ENCODE peak calls at places on chromosome 19, in six cellular contexts. D is PC-3, P is HCT116, F is neural progenitor cell, Y is MM.1S, O is SK-N-SH. Z is an unnamed sample.

GRCh38 chr19:41699968-41700323 is 8.5 kb upstream of the CEACAM5 start:
- DNase-seq in D (no peak), P (no peak), F (no peak), Y (no peak), O (no peak), Z (no peak)

GRCh38 chr19:6739884-6740588 is 556 bp downstream of the TRIP10 start:
- DNase-seq in D (no peak), P (no peak), F (peak; percentile 74), Y (peak; percentile 25), O (peak; percentile 78), Z (peak; percentile 57)

GRCh38 chr19:41785653-41786052 is 10.7 kb upstream of the CEACAM3 start:
- DNase-seq in D (peak; percentile 83), P (peak; percentile 80), F (peak; percentile 76), Y (peak; percentile 77), O (peak; percentile 76), Z (peak; percentile 71)

GRCh38 chr19:39858541-39858940 is 12.4 kb upstream of the FBL start:
- DNase-seq in D (no peak), P (no peak), F (peak; percentile 75), Y (no peak), O (no peak), Z (no peak)

GRCh38 chr19:5621311-5621944 is 1.1 kb downstream of the SAFB2 start:
- DNase-seq in D (no peak), P (no peak), F (no peak), Y (no peak), O (no peak), Z (no peak)

GRCh38 chr19:47377801-47378200 is 28.7 kb downstream of the DHX34 start:
- DNase-seq in D (no peak), P (no peak), F (no peak), Y (no peak), O (no peak), Z (no peak)

GRCh38 chr19:32289566-32290210 is 55.7 kb upstream of the ZNF507 start:
- DNase-seq in D (no peak), P (no peak), F (no peak), Y (no peak), O (no peak), Z (no peak)

GRCh38 chr19:29882719-29883105 is 59.3 kb upstream of the URI1 start:
- DNase-seq in D (no peak), P (no peak), F (no peak), Y (no peak), O (no peak), Z (no peak)

GRCh38 chr19:5046339-5047039 is 77.6 kb downstream of the KDM4B start:
- DNase-seq in D (peak; percentile 99), P (no peak), F (no peak), Y (no peak), O (no peak), Z (peak; percentile 88)

GRCh38 chr19:55437410-55437809 is 5.7 kb downstream of the SHISA7 start:
- DNase-seq in D (peak; percentile 83), P (peak; percentile 40), F (peak; percentile 90), Y (peak; percentile 48), O (no peak), Z (peak; percentile 76)

GRCh38 chr19:41927810-41928192 is 448 bp downstream of the ERFL start:
- DNase-seq in D (no peak), P (no peak), F (peak; percentile 64), Y (no peak), O (peak; percentile 79), Z (no peak)

GRCh38 chr19:18205180-18205915 is 1.5 kb upstream of the RAB3A start:
- DNase-seq in D (peak; percentile 50), P (no peak), F (peak; percentile 77), Y (peak; percentile 80), O (peak; percentile 77), Z (peak; percentile 92)

GRCh38 chr19:54275951-54276350 is 5.0 kb downstream of the LILRB2 start:
- DNase-seq in D (no peak), P (no peak), F (no peak), Y (no peak), O (no peak), Z (no peak)

DNA sequence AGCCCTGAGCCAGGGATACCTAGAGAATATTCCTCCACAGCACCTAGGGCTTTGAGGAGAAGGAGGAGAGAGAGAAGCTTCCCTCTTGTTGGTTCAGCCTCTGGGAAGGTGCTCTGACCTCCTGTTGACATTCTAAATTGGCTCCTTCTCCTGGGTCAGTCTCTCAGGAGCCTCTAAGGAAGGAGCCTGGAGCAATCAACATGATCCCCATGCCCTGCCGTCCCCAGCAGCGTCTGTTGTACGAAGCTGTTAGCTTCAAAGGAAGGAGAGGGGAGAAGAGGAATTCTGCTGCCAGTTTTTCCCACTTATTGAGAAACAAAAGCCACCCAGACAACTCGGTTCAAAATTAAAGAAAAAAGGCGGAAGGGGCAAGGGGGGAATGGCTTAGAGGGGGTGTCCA is 116.4 kb upstream of the CACNA1A start:
- DNase-seq in D (no peak), P (no peak), F (peak; percentile 56), Y (no peak), O (no peak), Z (no peak)
- H3K27ac ChIP-seq in D (no peak overlapping the region), P (no peak overlapping the region), F (no peak overlapping the region), Y (no peak overlapping the region), O (peak overlapping the region; percentile 62), Z (no peak overlapping the region)

DNA sequence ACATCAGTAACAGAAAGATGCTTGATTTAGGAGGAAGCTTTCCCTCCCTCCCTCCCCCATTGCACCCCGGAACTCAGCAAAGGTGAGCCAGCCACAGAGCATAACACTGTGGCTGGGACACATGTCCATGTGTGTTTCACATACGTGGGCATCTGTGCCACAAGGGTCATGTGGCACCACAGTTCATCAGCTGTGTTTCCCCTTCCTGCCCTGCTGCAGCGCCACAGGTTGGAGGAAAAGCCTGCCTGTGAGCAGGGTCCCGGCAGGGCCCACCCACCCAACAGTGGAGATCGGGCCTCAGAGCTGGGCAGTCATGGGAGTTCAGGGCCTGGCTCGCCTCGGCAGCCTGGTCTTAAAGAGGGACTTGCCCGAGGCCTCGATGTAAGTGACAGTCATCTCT is 2.8 kb downstream of the ACP5 start:
- DNase-seq in D (no peak), P (no peak), F (no peak), Y (no peak), O (no peak), Z (no peak)
- TF ChIP-seq EZH2phosphoT487 in D (no peak), P (no peak), F (no peak), Y (no peak), O (no peak), Z (no peak)

GRCh38 chr19:33292595-33293254 is 9.6 kb downstream of the CEBPA start:
- DNase-seq in D (peak; percentile 21), P (no peak), F (no peak), Y (no peak), O (no peak), Z (peak; percentile 80)

GRCh38 chr19:33294058-33294798 is 8.1 kb downstream of the CEBPA start:
- DNase-seq in D (no peak), P (no peak), F (no peak), Y (no peak), O (no peak), Z (no peak)

GRCh38 chr19:33291623-33292534 is 10.5 kb downstream of the CEBPA start:
- DNase-seq in D (no peak), P (no peak), F (no peak), Y (no peak), O (no peak), Z (no peak)

GRCh38 chr19:33290956-33291622 is 11.2 kb downstream of the CEBPA start:
- DNase-seq in D (peak; percentile 82), P (no peak), F (no peak), Y (no peak), O (no peak), Z (peak; percentile 15)

GRCh38 chr19:33293255-33294057 is 8.9 kb downstream of the CEBPA start:
- DNase-seq in D (peak; percentile 75), P (no peak), F (no peak), Y (no peak), O (no peak), Z (peak; percentile 94)
- H3K9ac ChIP-seq in D (peak overlapping the region; percentile 32), P (no peak overlapping the region), F (no peak overlapping the region), Y (no peak overlapping the region), O (no peak overlapping the region), Z (peak overlapping the region; percentile 71)

DNA sequence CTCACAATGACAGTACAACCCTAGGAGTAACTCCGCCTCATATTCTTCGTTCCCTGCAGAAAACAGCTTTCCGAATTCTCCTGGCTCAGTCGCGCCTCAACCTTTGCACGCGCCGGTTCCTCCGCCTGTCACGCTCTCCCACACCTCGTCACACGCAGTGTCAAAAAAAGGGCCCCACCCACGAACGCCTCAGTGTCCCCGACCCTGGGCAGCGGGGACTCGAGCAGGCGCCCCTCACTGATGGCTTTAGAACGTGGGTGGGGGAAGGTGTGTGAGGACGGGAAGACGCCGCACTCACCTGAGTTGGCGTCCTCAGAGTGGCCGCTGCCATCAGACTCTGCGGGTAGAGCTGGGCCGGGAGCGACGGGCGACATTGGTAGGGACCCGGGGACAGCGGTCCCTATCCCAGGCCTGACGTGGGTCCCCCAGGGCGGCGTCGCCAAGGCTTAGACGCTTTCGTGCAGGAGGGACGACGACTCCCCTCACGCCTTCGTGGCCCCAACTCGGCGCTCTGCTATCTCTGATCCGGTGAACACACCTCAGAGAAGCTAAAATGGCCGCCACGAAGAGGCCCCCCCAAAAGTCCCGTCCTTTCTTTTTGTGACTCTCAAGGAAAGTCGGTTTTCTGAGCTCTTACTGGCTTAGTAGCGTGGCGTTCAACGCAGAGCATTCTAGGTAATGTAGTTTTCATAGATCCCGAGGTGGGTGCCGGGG is at the start of gene ZNF154:
- DNase-seq in D (no peak), P (no peak), F (peak; percentile 94), Y (no peak), O (no peak), Z (peak; percentile 88)
- H3K27ac ChIP-seq in D (no peak within 1 kb of the TSS), P (no peak within 1 kb of the TSS), F (peak within 1 kb of the TSS; percentile 26), Y (no peak within 1 kb of the TSS), O (no peak within 1 kb of the TSS), Z (peak within 1 kb of the TSS; percentile 55)

GRCh38 chr19:38149597-38149996 is 74.4 kb downstream of the DPF1 start:
- DNase-seq in D (no peak), P (no peak), F (no peak), Y (no peak), O (no peak), Z (no peak)
- TF ChIP-seq EZH2phosphoT487 in D (no peak), P (no peak), F (no peak), Y (no peak), O (no peak), Z (no peak)

GRCh38 chr19:2461751-2462634 is 5.2 kb upstream of the LMNB2 start:
- DNase-seq in D (peak; percentile 81), P (peak; percentile 60), F (peak; percentile 78), Y (peak; percentile 61), O (peak; percentile 92), Z (peak; percentile 72)
- H3K9ac ChIP-seq in D (peak overlapping the region; percentile 71), P (peak overlapping the region; percentile 78), F (no peak overlapping the region), Y (peak overlapping the region; percentile 47), O (peak overlapping the region; percentile 78), Z (peak overlapping the region; percentile 78)

DNA sequence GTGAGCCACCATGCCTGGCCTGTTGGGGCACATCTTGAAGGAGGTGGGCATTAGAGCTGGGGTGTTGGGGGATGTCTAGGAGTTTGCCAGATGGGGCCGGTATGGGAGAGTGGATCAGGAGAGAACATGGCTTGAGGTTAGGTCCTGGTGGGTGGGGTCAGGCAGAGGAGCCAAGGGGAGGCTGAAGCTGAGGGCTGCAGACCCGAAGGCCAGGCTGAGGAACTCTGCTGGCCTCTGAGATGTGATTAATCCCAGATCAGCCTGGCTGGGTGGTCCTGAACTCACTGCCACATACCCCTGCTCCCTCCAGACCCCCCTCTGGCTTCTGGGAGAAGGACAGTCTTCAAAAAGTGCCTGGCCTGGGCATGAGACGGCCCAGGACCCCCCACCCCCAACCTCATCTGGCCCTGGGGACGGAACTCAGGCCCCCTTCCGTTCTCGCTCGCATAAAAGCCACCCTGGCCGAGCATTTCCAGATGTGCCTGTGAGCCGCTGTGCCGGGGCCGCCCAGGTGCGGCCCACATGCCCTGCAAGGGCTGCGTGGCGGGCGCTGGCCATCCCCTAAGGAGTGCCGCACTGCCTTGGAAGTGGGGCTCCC is 2.7 kb downstream of the FSTL3 start:
- DNase-seq in D (no peak), P (no peak), F (no peak), Y (no peak), O (no peak), Z (no peak)
- H3K27ac ChIP-seq in D (no peak overlapping the region), P (peak overlapping the region; percentile 99), F (no peak overlapping the region), Y (no peak overlapping the region), O (peak overlapping the region; percentile 78), Z (peak overlapping the region; percentile 83)

GRCh38 chr19:16259385-16260159 is 61.9 kb downstream of the AP1M1 start:
- DNase-seq in D (no peak), P (no peak), F (no peak), Y (peak; percentile 25), O (no peak), Z (no peak)
- TF ChIP-seq EZH2phosphoT487 in D (no peak), P (no peak), F (no peak), Y (no peak), O (no peak), Z (no peak)

Z was measured in GM23248.